ENCODE peak calls at places on chromosome 21, in eight cellular contexts. One of them, this sample, is unnamed.

GRCh38 chr21:45826733-45827692 is 154.6 kb upstream of the COL6A1 start:
- DNase-seq in HS-5: no peak
- DNase-seq in Peyer's patch: no peak
- DNase-seq in M059J: no peak
- DNase-seq in T-helper 9 cell: no peak
- DNase-seq in A172: no peak
- DNase-seq in SJSA1: no peak
- DNase-seq in amygdala: no peak
- DNase-seq in this sample: no peak

GRCh38 chr21:33964706-33965325 is 49.2 kb upstream of the ATP5PO start:
- DNase-seq in HS-5: no peak
- DNase-seq in Peyer's patch: no peak
- DNase-seq in M059J: peak; percentile 22
- DNase-seq in T-helper 9 cell: no peak
- DNase-seq in A172: peak; percentile 66
- DNase-seq in SJSA1: no peak
- DNase-seq in amygdala: no peak
- DNase-seq in this sample: no peak

GRCh38 chr21:43703068-43703880 is 15.7 kb upstream of the PDXK start:
- DNase-seq in HS-5: no peak
- DNase-seq in Peyer's patch: peak; percentile 47
- DNase-seq in M059J: peak; percentile 23
- DNase-seq in T-helper 9 cell: no peak
- DNase-seq in A172: no peak
- DNase-seq in SJSA1: no peak
- DNase-seq in amygdala: no peak
- DNase-seq in this sample: no peak

GRCh38 chr21:38258803-38259485 is 2.2 kb downstream of the KCNJ15 start:
- DNase-seq in HS-5: peak; percentile 58
- DNase-seq in Peyer's patch: no peak
- DNase-seq in M059J: peak; percentile 69
- DNase-seq in T-helper 9 cell: no peak
- DNase-seq in A172: no peak
- DNase-seq in SJSA1: no peak
- DNase-seq in amygdala: no peak
- DNase-seq in this sample: no peak

GRCh38 chr21:46112731-46113215 is 14.9 kb downstream of the COL6A2 start:
- DNase-seq in HS-5: no peak
- DNase-seq in Peyer's patch: peak; percentile 8
- DNase-seq in M059J: no peak
- DNase-seq in T-helper 9 cell: no peak
- DNase-seq in A172: no peak
- DNase-seq in SJSA1: no peak
- DNase-seq in amygdala: no peak
- DNase-seq in this sample: no peak

GRCh38 chr21:39263372-39263771 is 50.1 kb downstream of the BRWD1 start:
- DNase-seq in HS-5: peak; percentile 22
- DNase-seq in Peyer's patch: no peak
- DNase-seq in M059J: no peak
- DNase-seq in T-helper 9 cell: no peak
- DNase-seq in A172: no peak
- DNase-seq in SJSA1: no peak
- DNase-seq in amygdala: no peak
- DNase-seq in this sample: no peak

GRCh38 chr21:17293194-17293593 is 219.6 kb upstream of the CXADR start:
- DNase-seq in HS-5: no peak
- DNase-seq in Peyer's patch: no peak
- DNase-seq in M059J: no peak
- DNase-seq in T-helper 9 cell: no peak
- DNase-seq in A172: no peak
- DNase-seq in SJSA1: no peak
- DNase-seq in amygdala: no peak
- DNase-seq in this sample: no peak

GRCh38 chr21:42513985-42514882 is 582 bp downstream of the SLC37A1 start:
- DNase-seq in HS-5: no peak
- DNase-seq in Peyer's patch: peak; percentile 42
- DNase-seq in M059J: no peak
- DNase-seq in T-helper 9 cell: peak; percentile 48
- DNase-seq in A172: no peak
- DNase-seq in SJSA1: peak; percentile 42
- DNase-seq in amygdala: peak; percentile 38
- DNase-seq in this sample: peak; percentile 50

GRCh38 chr21:33189237-33189636 is 40.5 kb upstream of the IFNAR2 start:
- DNase-seq in HS-5: no peak
- DNase-seq in Peyer's patch: no peak
- DNase-seq in M059J: no peak
- DNase-seq in T-helper 9 cell: no peak
- DNase-seq in A172: no peak
- DNase-seq in SJSA1: no peak
- DNase-seq in amygdala: no peak
- DNase-seq in this sample: no peak

GRCh38 chr21:45390831-45391742 is 13.9 kb upstream of the COL18A1 start:
- DNase-seq in HS-5: no peak
- DNase-seq in Peyer's patch: no peak
- DNase-seq in M059J: no peak
- DNase-seq in T-helper 9 cell: no peak
- DNase-seq in A172: no peak
- DNase-seq in SJSA1: no peak
- DNase-seq in amygdala: no peak
- DNase-seq in this sample: no peak

GRCh38 chr21:32886339-32886738 is 114.8 kb upstream of the PAXBP1 start:
- DNase-seq in HS-5: no peak
- DNase-seq in Peyer's patch: no peak
- DNase-seq in M059J: peak; percentile 38
- DNase-seq in T-helper 9 cell: no peak
- DNase-seq in A172: peak; percentile 40
- DNase-seq in SJSA1: no peak
- DNase-seq in amygdala: no peak
- DNase-seq in this sample: peak; percentile 39

GRCh38 chr21:45340515-45340914 is 52.8 kb upstream of the POFUT2 start:
- DNase-seq in HS-5: no peak
- DNase-seq in Peyer's patch: no peak
- DNase-seq in M059J: no peak
- DNase-seq in T-helper 9 cell: no peak
- DNase-seq in A172: no peak
- DNase-seq in SJSA1: no peak
- DNase-seq in amygdala: no peak
- DNase-seq in this sample: no peak

GRCh38 chr21:35136586-35137254 is 87.6 kb upstream of the RUNX1 start:
- DNase-seq in HS-5: no peak
- DNase-seq in Peyer's patch: no peak
- DNase-seq in M059J: peak; percentile 95
- DNase-seq in T-helper 9 cell: no peak
- DNase-seq in A172: peak; percentile 96
- DNase-seq in SJSA1: peak; percentile 65
- DNase-seq in amygdala: no peak
- DNase-seq in this sample: no peak

GRCh38 chr21:42374457-42374856 is 8.1 kb upstream of the TFF1 start:
- DNase-seq in HS-5: no peak
- DNase-seq in Peyer's patch: no peak
- DNase-seq in M059J: no peak
- DNase-seq in T-helper 9 cell: no peak
- DNase-seq in A172: no peak
- DNase-seq in SJSA1: no peak
- DNase-seq in amygdala: no peak
- DNase-seq in this sample: no peak

GRCh38 chr21:29386803-29387202 is 88.1 kb downstream of the BACH1 start:
- DNase-seq in HS-5: no peak
- DNase-seq in Peyer's patch: no peak
- DNase-seq in M059J: no peak
- DNase-seq in T-helper 9 cell: no peak
- DNase-seq in A172: no peak
- DNase-seq in SJSA1: no peak
- DNase-seq in amygdala: no peak
- DNase-seq in this sample: no peak

GRCh38 chr21:18244721-18245486 is at the start of gene CHODL:
- DNase-seq in HS-5: no peak
- DNase-seq in Peyer's patch: no peak
- DNase-seq in M059J: no peak
- DNase-seq in T-helper 9 cell: no peak
- DNase-seq in A172: no peak
- DNase-seq in SJSA1: no peak
- DNase-seq in amygdala: no peak
- DNase-seq in this sample: no peak

GRCh38 chr21:20811702-20812101 is 186.5 kb upstream of the NCAM2 start:
- DNase-seq in HS-5: no peak
- DNase-seq in Peyer's patch: no peak
- DNase-seq in M059J: no peak
- DNase-seq in T-helper 9 cell: no peak
- DNase-seq in A172: no peak
- DNase-seq in SJSA1: no peak
- DNase-seq in amygdala: no peak
- DNase-seq in this sample: no peak

GRCh38 chr21:29660047-29660720 is 279.6 kb downstream of the GRIK1 start:
- DNase-seq in HS-5: no peak
- DNase-seq in Peyer's patch: no peak
- DNase-seq in M059J: no peak
- DNase-seq in T-helper 9 cell: no peak
- DNase-seq in A172: no peak
- DNase-seq in SJSA1: no peak
- DNase-seq in amygdala: no peak
- DNase-seq in this sample: no peak

GRCh38 chr21:20302084-20302483 is 696.1 kb upstream of the NCAM2 start:
- DNase-seq in HS-5: no peak
- DNase-seq in Peyer's patch: no peak
- DNase-seq in M059J: no peak
- DNase-seq in T-helper 9 cell: no peak
- DNase-seq in A172: no peak
- DNase-seq in SJSA1: no peak
- DNase-seq in amygdala: no peak
- DNase-seq in this sample: no peak

GRCh38 chr21:38804617-38805281 is 980 bp upstream of the ETS2 start:
- DNase-seq in HS-5: no peak
- DNase-seq in Peyer's patch: peak; percentile 48
- DNase-seq in M059J: peak; percentile 57
- DNase-seq in T-helper 9 cell: peak; percentile 11
- DNase-seq in A172: peak; percentile 60
- DNase-seq in SJSA1: no peak
- DNase-seq in amygdala: peak; percentile 47
- DNase-seq in this sample: peak; percentile 9

GRCh38 chr21:41923641-41924342 is 30.0 kb downstream of the C2CD2 start:
- DNase-seq in HS-5: no peak
- DNase-seq in Peyer's patch: no peak
- DNase-seq in M059J: no peak
- DNase-seq in T-helper 9 cell: no peak
- DNase-seq in A172: no peak
- DNase-seq in SJSA1: no peak
- DNase-seq in amygdala: no peak
- DNase-seq in this sample: no peak

GRCh38 chr21:16775056-16775455 is 737.8 kb upstream of the CXADR start:
- DNase-seq in HS-5: no peak
- DNase-seq in Peyer's patch: no peak
- DNase-seq in M059J: no peak
- DNase-seq in T-helper 9 cell: no peak
- DNase-seq in A172: no peak
- DNase-seq in SJSA1: no peak
- DNase-seq in amygdala: peak; percentile 22
- DNase-seq in this sample: no peak

GRCh38 chr21:34834307-34834706 is 165.5 kb downstream of the CLIC6 start:
- DNase-seq in HS-5: no peak
- DNase-seq in Peyer's patch: no peak
- DNase-seq in M059J: no peak
- DNase-seq in T-helper 9 cell: no peak
- DNase-seq in A172: no peak
- DNase-seq in SJSA1: no peak
- DNase-seq in amygdala: no peak
- DNase-seq in this sample: no peak

GRCh38 chr21:34913786-34914185 is 135.3 kb downstream of the RUNX1 start:
- DNase-seq in HS-5: no peak
- DNase-seq in Peyer's patch: no peak
- DNase-seq in M059J: no peak
- DNase-seq in T-helper 9 cell: no peak
- DNase-seq in A172: no peak
- DNase-seq in SJSA1: no peak
- DNase-seq in amygdala: no peak
- DNase-seq in this sample: no peak

GRCh38 chr21:33199516-33200217 is 30.1 kb upstream of the IFNAR2 start:
- DNase-seq in HS-5: peak; percentile 77
- DNase-seq in Peyer's patch: peak; percentile 89
- DNase-seq in M059J: peak; percentile 94
- DNase-seq in T-helper 9 cell: peak; percentile 61
- DNase-seq in A172: peak; percentile 97
- DNase-seq in SJSA1: peak; percentile 77
- DNase-seq in amygdala: no peak
- DNase-seq in this sample: peak; percentile 82

GRCh38 chr21:31279214-31279613 is 64.8 kb downstream of the TIAM1 start:
- DNase-seq in HS-5: no peak
- DNase-seq in Peyer's patch: no peak
- DNase-seq in M059J: no peak
- DNase-seq in T-helper 9 cell: no peak
- DNase-seq in A172: no peak
- DNase-seq in SJSA1: no peak
- DNase-seq in amygdala: no peak
- DNase-seq in this sample: no peak

GRCh38 chr21:37620401-37620800 is 253.8 kb downstream of the DYRK1A start:
- DNase-seq in HS-5: no peak
- DNase-seq in Peyer's patch: no peak
- DNase-seq in M059J: peak; percentile 20
- DNase-seq in T-helper 9 cell: no peak
- DNase-seq in A172: no peak
- DNase-seq in SJSA1: no peak
- DNase-seq in amygdala: no peak
- DNase-seq in this sample: no peak

GRCh38 chr21:28781602-28782274 is 210.9 kb downstream of the LTN1 start:
- DNase-seq in HS-5: no peak
- DNase-seq in Peyer's patch: no peak
- DNase-seq in M059J: peak; percentile 29
- DNase-seq in T-helper 9 cell: no peak
- DNase-seq in A172: peak; percentile 11
- DNase-seq in SJSA1: peak; percentile 10
- DNase-seq in amygdala: no peak
- DNase-seq in this sample: no peak

GRCh38 chr21:29271927-29272333 is 26.8 kb upstream of the BACH1 start:
- DNase-seq in HS-5: no peak
- DNase-seq in Peyer's patch: no peak
- DNase-seq in M059J: no peak
- DNase-seq in T-helper 9 cell: no peak
- DNase-seq in A172: no peak
- DNase-seq in SJSA1: no peak
- DNase-seq in amygdala: no peak
- DNase-seq in this sample: no peak

This sample was measured in central memory CD4-positive, alpha-beta T cell.